ENCODE peak calls at places on chromosome 1, in six cellular contexts. N, C, R, V, W and A are unnamed samples.

GRCh38 chr1:33709780-33710713 is 153.8 kb upstream of the HMGB4 start:
- DNase-seq in N (no peak), C (no peak), R (no peak), V (no peak), W (no peak), A (no peak)

GRCh38 chr1:218748071-218748470 is 402.9 kb downstream of the TGFB2 start:
- DNase-seq in N (no peak), C (no peak), R (no peak), V (no peak), W (no peak), A (no peak)

GRCh38 chr1:193774536-193775323 is 588.3 kb upstream of the B3GALT2 start:
- DNase-seq in N (no peak), C (no peak), R (no peak), V (no peak), W (no peak), A (no peak)

GRCh38 chr1:1554926-1555915 is 14.8 kb upstream of the TMEM240 start:
- DNase-seq in N (no peak), C (peak; percentile 66), R (no peak), V (no peak), W (no peak), A (no peak)

GRCh38 chr1:153968000-153968363 is 280 bp downstream of the CREB3L4 start:
- DNase-seq in N (peak; percentile 77), C (peak; percentile 55), R (peak; percentile 86), V (peak; percentile 60), W (peak; percentile 79), A (no peak)

GRCh38 chr1:162366149-162366548 is 10.5 kb downstream of the SPATA46 start:
- DNase-seq in N (no peak), C (no peak), R (no peak), V (no peak), W (no peak), A (no peak)

GRCh38 chr1:33971018-33971710 is 107.3 kb downstream of the HMGB4 start:
- DNase-seq in N (no peak), C (peak; percentile 56), R (no peak), V (no peak), W (no peak), A (no peak)

GRCh38 chr1:236489710-236490377 is 33.9 kb upstream of the LGALS8 start:
- DNase-seq in N (peak; percentile 49), C (peak; percentile 84), R (no peak), V (peak; percentile 53), W (no peak), A (peak; percentile 75)

GRCh38 chr1:24704411-24705259 is 40.6 kb upstream of the CLIC4 start:
- DNase-seq in N (no peak), C (peak; percentile 33), R (no peak), V (no peak), W (no peak), A (peak; percentile 63)

GRCh38 chr1:56788588-56788987 is 30.6 kb downstream of the FYB2 start:
- DNase-seq in N (peak; percentile 48), C (no peak), R (no peak), V (peak; percentile 70), W (peak; percentile 46), A (no peak)

GRCh38 chr1:248631354-248632041 is 3.4 kb downstream of the OR2T11 start:
- DNase-seq in N (no peak), C (no peak), R (no peak), V (no peak), W (no peak), A (no peak)

GRCh38 chr1:8182034-8182761 is 135.7 kb upstream of the SLC45A1 start:
- DNase-seq in N (peak; percentile 84), C (peak; percentile 66), R (no peak), V (no peak), W (peak; percentile 60), A (no peak)

GRCh38 chr1:78279051-78279450 is 211.7 kb upstream of the PTGFR start:
- DNase-seq in N (no peak), C (no peak), R (no peak), V (no peak), W (no peak), A (no peak)

GRCh38 chr1:28955930-28956552 is 41.7 kb downstream of the EPB41 start:
- DNase-seq in N (no peak), C (no peak), R (no peak), V (no peak), W (no peak), A (no peak)

GRCh38 chr1:229947968-229948367 is 119.1 kb upstream of the GALNT2 start:
- DNase-seq in N (no peak), C (no peak), R (no peak), V (no peak), W (no peak), A (no peak)

GRCh38 chr1:155099331-155099730 is 20.7 kb downstream of the EFNA3 start:
- DNase-seq in N (no peak), C (no peak), R (no peak), V (no peak), W (no peak), A (no peak)

GRCh38 chr1:37987679-37988078 is 2.1 kb downstream of the SF3A3 start:
- DNase-seq in N (no peak), C (no peak), R (no peak), V (no peak), W (no peak), A (no peak)

GRCh38 chr1:243819438-243819839 is 30.6 kb downstream of the AKT3 start:
- DNase-seq in N (no peak), C (no peak), R (no peak), V (no peak), W (no peak), A (peak; percentile 2)

GRCh38 chr1:2415801-2416208 is 3.4 kb upstream of the PEX10 start:
- DNase-seq in N (no peak), C (no peak), R (peak; percentile 89), V (no peak), W (no peak), A (no peak)

GRCh38 chr1:196535727-196536126 is 72.5 kb downstream of the KCNT2 start:
- DNase-seq in N (no peak), C (no peak), R (peak; percentile 33), V (no peak), W (no peak), A (peak; percentile 26)

GRCh38 chr1:29523531-29523930 is 287.2 kb downstream of the PTPRU start:
- DNase-seq in N (no peak), C (no peak), R (no peak), V (peak; percentile 1), W (no peak), A (no peak)

GRCh38 chr1:12177156-12177998 is 10.6 kb downstream of the TNFRSF1B start:
- DNase-seq in N (no peak), C (no peak), R (no peak), V (no peak), W (no peak), A (no peak)

GRCh38 chr1:181038399-181038873 is 4.7 kb downstream of the MR1 start:
- DNase-seq in N (peak; percentile 62), C (peak; percentile 69), R (no peak), V (no peak), W (peak; percentile 60), A (peak; percentile 65)

GRCh38 chr1:89566761-89567174 is 42.1 kb downstream of the LRRC8B start:
- DNase-seq in N (peak; percentile 49), C (peak; percentile 26), R (peak; percentile 73), V (peak; percentile 65), W (peak; percentile 66), A (no peak)

GRCh38 chr1:206742702-206743383 is 27.7 kb upstream of the IL19 start:
- DNase-seq in N (no peak), C (no peak), R (no peak), V (no peak), W (no peak), A (no peak)

GRCh38 chr1:246659594-246660140 is 64.5 kb upstream of the SCCPDH start:
- DNase-seq in N (no peak), C (no peak), R (no peak), V (no peak), W (no peak), A (no peak)

GRCh38 chr1:85303440-85304162 is 27.2 kb upstream of the BCL10 start:
- DNase-seq in N (no peak), C (no peak), R (no peak), V (no peak), W (no peak), A (no peak)

GRCh38 chr1:182111496-182111895 is 50.0 kb upstream of the ZNF648 start:
- DNase-seq in N (peak; percentile 26), C (no peak), R (no peak), V (no peak), W (no peak), A (no peak)

GRCh38 chr1:94305704-94306103 is 68.3 kb upstream of the ARHGAP29 start:
- DNase-seq in N (no peak), C (no peak), R (no peak), V (no peak), W (no peak), A (no peak)

GRCh38 chr1:115251340-115251748 is 86.7 kb downstream of the NGF start:
- DNase-seq in N (no peak), C (no peak), R (no peak), V (no peak), W (no peak), A (no peak)
- H3K27ac ChIP-seq in N (no peak overlapping the region), C (peak overlapping the region; percentile 75), R (no peak overlapping the region), V (no peak overlapping the region), W (no peak overlapping the region), A (no peak overlapping the region)

GRCh38 chr1:106435269-106435668 is 621.2 kb upstream of the PRMT6 start:
- DNase-seq in N (no peak), C (no peak), R (no peak), V (no peak), W (no peak), A (no peak)

GRCh38 chr1:106439475-106439874 is 617.0 kb upstream of the PRMT6 start:
- DNase-seq in N (no peak), C (no peak), R (no peak), V (no peak), W (no peak), A (no peak)
- H3K9me3 ChIP-seq in N (no peaks in the 10 kb centered on the region), C (no peaks in the 10 kb centered on the region), R (peaks cover 5% of the 10 kb centered on the region), V (no peaks in the 10 kb centered on the region), W (no peaks in the 10 kb centered on the region), A (no peaks in the 10 kb centered on the region)

DNA sequence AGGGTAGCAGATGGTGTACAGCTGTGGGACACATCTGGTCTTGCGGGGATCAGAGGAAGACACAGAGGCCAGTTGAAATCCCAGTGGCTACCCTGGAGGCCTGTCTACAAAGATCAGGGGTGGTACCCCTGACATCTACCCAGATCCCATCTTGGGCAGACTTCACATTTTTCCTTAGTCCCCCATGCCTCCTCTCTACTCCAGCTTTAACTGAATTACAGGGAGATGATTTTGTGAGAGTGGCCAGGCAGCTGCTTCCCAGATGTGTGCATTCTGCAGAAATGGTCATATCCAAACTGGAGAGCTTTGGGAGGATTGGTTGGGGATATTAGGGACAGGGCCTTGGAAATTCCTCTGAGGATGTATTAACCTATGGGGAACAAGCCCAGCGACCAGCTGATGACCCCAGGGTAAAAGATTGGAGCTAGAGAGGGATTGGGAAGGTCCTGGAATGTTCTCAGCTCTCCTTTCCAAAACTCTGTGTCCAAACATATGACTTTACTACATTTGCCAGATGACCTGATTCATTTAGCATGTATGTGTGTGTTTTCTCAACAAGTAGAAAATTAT is 9.6 kb upstream of the CD34 start:
- DNase-seq in N (no peak), C (no peak), R (no peak), V (no peak), W (no peak), A (no peak)
- H3K4me1 ChIP-seq in N (no peaks in the 10 kb centered on the region), C (peaks cover 6% of the 10 kb centered on the region), R (peaks cover 42% of the 10 kb centered on the region), V (no peaks in the 10 kb centered on the region), W (peaks cover 73% of the 10 kb centered on the region), A (peaks cover 23% of the 10 kb centered on the region)

DNA sequence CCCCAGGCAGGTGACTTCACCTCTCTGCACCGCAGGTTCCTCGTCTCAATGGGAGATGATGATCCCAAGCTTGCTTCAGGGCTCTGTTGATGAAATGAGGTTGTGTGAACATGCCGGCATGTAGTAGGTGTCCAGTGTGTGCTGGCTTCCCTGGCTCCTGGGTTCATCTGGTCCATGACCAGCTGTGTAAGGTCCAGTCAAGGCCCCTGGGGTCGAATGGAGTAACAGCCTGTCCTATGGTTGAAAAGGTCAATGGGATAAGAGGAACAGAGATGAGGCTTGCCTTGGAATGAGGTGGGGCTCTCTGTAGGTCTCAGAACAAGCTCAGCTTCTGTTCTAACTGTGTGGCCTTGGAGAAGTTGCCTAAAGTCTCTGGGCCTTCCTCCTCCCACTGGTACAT is 26.5 kb downstream of the RPS6KA1 start:
- DNase-seq in N (no peak), C (no peak), R (no peak), V (no peak), W (no peak), A (no peak)
- H3K27ac ChIP-seq in N (no peak overlapping the region), C (no peak overlapping the region), R (peak overlapping the region; percentile 49), V (no peak overlapping the region), W (no peak overlapping the region), A (peak overlapping the region; percentile 41)